ENCODE peak calls at places on chromosomes 2 and 18, in four cellular contexts. R, W, E and X are unnamed samples. For H3K4me1 and H3K36me3, the result is how much of the 10 kb centered on the place peaks cover.

GRCh38 chr2:58215429-58215828 is 25.7 kb downstream of the FANCL start:
- DNase-seq in W (no peak), E (no peak), R (no peak), X (no peak)

GRCh38 chr2:100245681-100246080 is 76.6 kb downstream of the LONRF2 start:
- DNase-seq in W (no peak), R (no peak), E (no peak), X (no peak)

GRCh38 chr18:31610841-31611240 is 19.2 kb downstream of the TTR start:
- DNase-seq in W (peak), E (no peak), R (no peak), X (no peak)

GRCh38 chr2:166127217-166128155 is at the start of gene SCN1A:
- DNase-seq in W (peak), R (no peak), E (no peak), X (no peak)

GRCh38 chr2:202736826-202737225 is 102.1 kb downstream of the FAM117B start:
- DNase-seq in R (no peak), W (no peak), E (no peak), X (no peak)

GRCh38 chr2:118118479-118118878 is 30.2 kb downstream of the INSIG2 start:
- DNase-seq in E (no peak), W (no peak), R (no peak), X (no peak)

GRCh38 chr2:37568565-37568964 is 102.9 kb downstream of the CDC42EP3 start:
- DNase-seq in R (no peak), W (no peak), E (no peak), X (no peak)

GRCh38 chr2:233352141-233352842 is 2.0 kb upstream of the DGKD start:
- DNase-seq in W (no peak), R (no peak), E (no peak), X (no peak)

GRCh38 chr2:135203944-135204343 is 151.9 kb downstream of the RAB3GAP1 start:
- DNase-seq in W (no peak), E (no peak), R (no peak), X (no peak)

GRCh38 chr18:43501099-43501498 is 223.8 kb upstream of the SYT4 start:
- DNase-seq in W (no peak), E (no peak), R (no peak), X (no peak)

GRCh38 chr2:186575302-186575701 is 14.6 kb upstream of the ITGAV start:
- DNase-seq in W (peak), R (no peak), E (no peak), X (no peak)

GRCh38 chr2:160651416-160652200 is 158.0 kb upstream of the RBMS1 start:
- DNase-seq in E (no peak), W (no peak), R (no peak), X (no peak)

GRCh38 chr2:54867457-54867856 is 144.0 kb downstream of the EML6 start:
- DNase-seq in R (no peak), W (no peak), E (no peak), X (no peak)

GRCh38 chr2:230335461-230335863 is 8.5 kb downstream of the SP140L start:
- DNase-seq in R (no peak), W (no peak), E (no peak), X (no peak)

GRCh38 chr2:158504088-158504487 is 47.3 kb downstream of the PKP4 start:
- DNase-seq in R (no peak), E (no peak), W (no peak), X (no peak)

GRCh38 chr2:38076250-38076709 is 329 bp upstream of the CYP1B1 start:
- DNase-seq in E (peak), W (no peak), R (peak), X (peak)

GRCh38 chr2:120747706-120748105 is 12.0 kb downstream of the GLI2 start:
- DNase-seq in R (no peak), E (no peak), W (no peak), X (no peak)

GRCh38 chr2:120746179-120746549 is 10.5 kb downstream of the GLI2 start:
- DNase-seq in E (no peak), R (no peak), W (no peak), X (no peak)

GRCh38 chr2:120748310-120748709 is 12.6 kb downstream of the GLI2 start:
- DNase-seq in W (no peak), E (no peak), R (no peak), X (no peak)

GRCh38 chr2:120748741-120749140 is 13.1 kb downstream of the GLI2 start:
- DNase-seq in E (no peak), W (no peak), R (no peak), X (no peak)

DNA sequence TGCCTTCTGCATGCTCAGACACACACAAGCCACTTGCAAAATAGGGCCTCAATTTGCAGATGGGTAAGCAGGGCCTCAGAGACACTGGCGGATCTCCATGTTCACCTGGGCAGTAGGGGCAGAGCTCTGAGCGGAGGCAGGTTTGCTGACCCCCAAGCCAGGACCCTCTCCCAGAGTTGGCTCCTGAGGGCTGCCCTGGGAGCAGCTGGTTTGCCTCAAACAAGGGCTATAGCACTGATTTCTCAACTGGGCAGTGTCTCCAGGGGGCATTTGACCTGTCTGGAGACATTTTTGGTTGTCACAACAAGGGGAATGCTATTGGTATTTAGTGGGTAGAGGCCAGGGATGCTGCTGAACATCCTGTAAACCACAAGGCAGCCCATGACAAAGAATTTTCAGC is 11.6 kb downstream of the GLI2 start:
- DNase-seq in E (no peak), W (no peak), R (no peak), X (no peak)
- H3K4me1 ChIP-seq in E (under half), W (half or more), R (under half), X (under half)

GRCh38 chr2:219435701-219436100 is 1.1 kb downstream of the SPEG start:
- DNase-seq in W (no peak), E (no peak), R (no peak), X (no peak)
- H3K27ac ChIP-seq in W (no peak), E (peak), R (no peak), X (peak)

DNA sequence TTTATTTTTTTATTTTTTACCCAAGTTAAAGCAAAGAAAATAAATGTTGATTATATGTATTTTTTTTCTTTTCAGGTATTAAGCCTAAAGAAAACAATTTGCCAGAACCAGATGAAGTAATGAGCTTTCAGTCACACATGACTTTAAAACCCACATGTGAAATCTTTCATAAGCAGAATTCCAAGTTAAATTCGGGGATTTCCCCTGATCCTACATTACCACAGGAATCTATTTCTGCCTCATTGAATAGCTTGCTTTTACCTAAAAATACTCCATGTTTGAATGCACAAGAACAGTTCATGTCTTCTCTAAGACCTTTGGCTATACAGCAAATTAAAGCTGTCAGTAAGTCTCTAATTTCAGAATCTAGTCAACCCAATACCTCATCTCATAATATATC is 26.6 kb downstream of the GEN1 start:
- DNase-seq in R (no peak), E (no peak), W (no peak), X (no peak)
- H3K36me3 ChIP-seq in R (under half), E (under half), W (half or more), X (under half)

GRCh38 chr2:26730950-26731349 is 33.1 kb upstream of the SLC35F6 start:
- DNase-seq in E (no peak), W (no peak), R (no peak), X (no peak)

GRCh38 chr2:26730549-26730948 is 33.5 kb upstream of the SLC35F6 start:
- DNase-seq in R (no peak), E (no peak), W (no peak), X (no peak)

GRCh38 chr2:26733343-26733742 is 30.7 kb upstream of the SLC35F6 start:
- DNase-seq in R (no peak), E (no peak), W (no peak), X (no peak)

GRCh38 chr2:26731714-26732113 is 32.4 kb upstream of the SLC35F6 start:
- DNase-seq in W (peak), R (no peak), E (no peak), X (no peak)

GRCh38 chr2:26732446-26732845 is 31.6 kb upstream of the SLC35F6 start:
- DNase-seq in W (peak), E (no peak), R (no peak), X (no peak)
- H3K4me1 ChIP-seq in W (under half), E (under half), R (under half), X (under half)

DNA sequence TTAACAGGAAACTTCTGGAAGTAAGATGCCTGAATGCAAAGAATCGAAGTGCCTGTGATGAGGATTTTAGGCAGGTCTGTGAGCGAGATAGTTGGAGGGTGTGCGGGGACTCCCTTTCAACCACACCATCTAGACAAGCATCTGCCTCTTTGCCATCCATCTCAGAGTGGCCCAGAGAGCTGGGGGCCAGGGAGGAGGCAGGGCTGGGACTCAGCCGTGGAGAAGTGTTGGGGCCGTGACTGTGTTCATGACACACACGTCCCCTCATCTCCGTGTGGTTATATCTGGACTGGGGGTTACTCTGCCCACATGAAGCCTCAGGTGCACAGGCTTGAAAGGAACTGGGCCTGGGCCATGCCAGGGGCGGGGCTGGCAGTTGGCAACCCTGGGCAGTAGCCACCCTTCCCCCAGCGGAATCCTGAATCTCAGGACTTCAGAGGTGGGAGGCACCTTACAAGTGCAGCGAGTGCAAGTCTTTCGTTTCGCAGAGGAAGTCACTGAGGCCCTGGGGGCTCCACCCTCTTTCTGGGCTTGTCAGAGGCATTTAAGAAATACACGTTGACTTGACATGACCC is 112.5 kb downstream of the SLC4A3 start:
- DNase-seq in E (no peak), R (no peak), W (no peak), X (no peak)
- H3K27ac ChIP-seq in E (no peak), R (no peak), W (no peak), X (peak)